ENCODE peak calls at places on chromosome 22, in six cellular contexts. Z is IMR-90, W is K562, N is SK-N-SH, B is GM12878, R is HepG2. E is an unnamed sample.

GRCh38 chr22:19498866-19499190 is 19.1 kb downstream of the CDC45 start:
- DNase-seq in Z (no peak), R (no peak), W (no peak), B (no peak), N (no peak), E (no peak)

GRCh38 chr22:24445481-24446290 is 18.3 kb downstream of the ADORA2A start:
- DNase-seq in W (peak), B (no peak), R (peak), Z (no peak), N (peak), E (no peak)

GRCh38 chr22:35209203-35209602 is 48.1 kb upstream of the HMGXB4 start:
- DNase-seq in W (no peak), R (no peak), B (no peak), N (no peak), Z (no peak), E (no peak)

GRCh38 chr22:34334893-34335292 is 414.6 kb upstream of the LARGE1 start:
- DNase-seq in W (no peak), N (no peak), R (no peak), B (no peak), Z (no peak), E (no peak)

GRCh38 chr22:28799834-28800307 is 498 bp downstream of the XBP1 start:
- DNase-seq in Z (peak), W (peak), B (no peak), N (peak), R (no peak), E (no peak)

GRCh38 chr22:30882974-30883533 is 85.5 kb downstream of the MORC2 start:
- DNase-seq in R (no peak), Z (no peak), N (no peak), B (no peak), W (peak), E (no peak)

GRCh38 chr22:27032121-27032761 is 374.9 kb downstream of the MIAT start:
- DNase-seq in Z (no peak), N (peak), W (peak), B (no peak), R (no peak), E (no peak)

GRCh38 chr22:49922926-49923325 is 4.5 kb downstream of the CRELD2 start:
- DNase-seq in B (no peak), N (no peak), R (no peak), Z (no peak), W (no peak), E (no peak)

DNA sequence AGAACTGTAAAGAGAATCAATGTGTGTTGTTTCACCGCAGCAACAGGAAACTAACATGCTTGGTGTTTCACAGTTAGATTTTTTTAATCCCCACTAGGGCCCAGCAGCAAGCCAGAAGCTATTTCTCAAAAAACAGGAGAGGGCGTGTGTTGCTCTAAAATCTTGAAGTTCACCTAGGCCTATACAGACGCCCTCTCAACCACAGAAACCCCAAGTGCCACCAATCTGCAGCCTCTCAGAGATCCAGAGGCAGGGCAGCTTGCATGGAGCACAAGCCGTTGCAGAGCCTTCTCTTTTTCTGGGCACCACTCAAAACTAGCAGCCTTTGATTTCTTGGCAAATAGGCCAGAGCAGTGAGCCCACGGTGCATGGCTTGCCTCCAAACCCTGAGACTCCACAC is 1423.2 kb downstream of the TBC1D22A start:
- DNase-seq in N (no peak), W (no peak), R (no peak), Z (no peak), B (no peak), E (no peak)
- TF ChIP-seq SMC3 in N (no peak), W (no peak), R (no peak), Z (no peak), B (no peak), E (no peak)

GRCh38 chr22:38193580-38193979 is 8.2 kb upstream of the MAFF start:
- DNase-seq in W (no peak), B (no peak), N (no peak), Z (no peak), R (no peak), E (no peak)
- TF ChIP-seq SMC3 in W (no peak), B (no peak), N (no peak), Z (no peak), R (no peak), E (no peak)

GRCh38 chr22:32896951-32897350 is 95.4 kb downstream of the TIMP3 start:
- DNase-seq in N (no peak), Z (no peak), W (no peak), B (no peak), R (no peak), E (no peak)

GRCh38 chr22:32901925-32902324 is 100.4 kb downstream of the TIMP3 start:
- DNase-seq in W (no peak), N (no peak), Z (no peak), R (no peak), B (no peak), E (no peak)

GRCh38 chr22:32897400-32897799 is 95.9 kb downstream of the TIMP3 start:
- DNase-seq in R (no peak), W (no peak), N (no peak), B (no peak), Z (peak), E (no peak)

GRCh38 chr22:32904044-32904443 is 102.5 kb downstream of the TIMP3 start:
- DNase-seq in N (peak), Z (peak), W (peak), R (peak), B (no peak), E (peak)

DNA sequence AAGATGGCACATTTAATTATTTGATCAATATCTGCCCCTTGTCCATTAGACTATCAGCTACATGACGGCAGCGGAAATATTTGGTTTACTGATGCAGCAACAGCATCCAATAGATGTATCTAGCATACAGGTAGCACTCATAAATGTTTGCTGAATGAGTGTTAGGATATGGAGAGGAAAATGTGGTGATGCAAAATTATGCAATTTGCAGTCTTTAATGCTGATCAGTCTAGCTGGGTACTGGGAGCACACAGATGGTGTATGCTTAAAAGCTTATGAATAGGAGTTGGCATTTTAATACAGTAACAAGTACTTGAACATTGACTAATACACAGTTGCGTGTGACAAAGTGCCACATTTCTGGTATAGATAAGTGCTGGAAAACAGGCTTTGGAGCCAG is 99.4 kb downstream of the TIMP3 start:
- DNase-seq in R (no peak), Z (no peak), B (no peak), W (no peak), N (no peak), E (no peak)
- TF ChIP-seq SMC3 in R (no peak), Z (no peak), B (no peak), W (no peak), N (no peak), E (no peak)

GRCh38 chr22:21457023-21457787 is 10.0 kb upstream of the TMEM191C start:
- DNase-seq in B (no peak), W (no peak), Z (peak), R (peak), N (no peak), E (peak)
- TF ChIP-seq SMC3 in B (no peak), W (no peak), Z (no peak), R (no peak), N (no peak), E (no peak)

DNA sequence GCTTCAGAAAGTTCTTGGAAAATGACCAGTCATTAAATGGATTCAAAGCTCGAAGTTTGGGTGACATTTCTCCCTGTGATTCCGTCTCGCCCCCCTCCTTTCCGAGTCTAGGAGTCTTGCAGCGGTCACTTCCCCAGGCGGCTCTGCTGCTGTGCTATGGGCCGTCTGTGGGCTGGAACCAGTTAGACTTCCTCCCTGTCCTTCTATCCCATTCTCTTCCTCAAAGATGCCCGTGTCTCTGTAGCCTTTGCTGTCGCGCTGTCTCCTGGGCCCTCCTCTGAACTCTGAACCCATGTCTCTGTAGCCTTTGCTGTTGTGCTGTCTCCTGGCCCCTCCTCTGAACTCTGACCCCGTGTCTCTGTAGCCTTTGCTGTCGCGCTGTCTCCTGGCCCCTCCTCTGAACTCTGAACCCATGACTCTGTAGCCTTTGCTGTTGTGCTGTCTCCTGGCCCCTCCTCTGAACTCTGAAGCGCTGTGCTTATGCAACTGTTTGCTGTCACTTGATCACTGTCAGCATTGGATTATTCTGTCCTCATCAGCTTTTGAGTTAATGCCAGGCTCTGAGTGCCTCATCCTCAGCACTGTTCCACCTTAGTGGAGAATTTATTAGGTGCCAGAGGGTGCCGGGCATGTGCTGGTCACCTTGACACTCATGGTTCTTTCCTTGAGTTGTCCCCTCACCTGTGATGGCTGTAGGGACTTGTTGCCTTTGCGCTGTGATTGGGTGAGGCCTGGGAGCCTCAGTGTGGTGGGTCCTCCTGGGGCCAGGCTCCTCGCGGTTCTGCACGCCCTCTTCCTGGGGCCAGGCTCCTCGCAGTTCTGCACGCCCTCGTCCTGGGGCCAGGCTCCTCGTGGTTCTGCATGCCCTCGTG is 173.3 kb downstream of the TBC1D22A start:
- DNase-seq in R (peak), Z (no peak), B (no peak), N (no peak), W (peak), E (no peak)
- TF ChIP-seq SMC3 in R (no peak), Z (no peak), B (no peak), N (no peak), W (no peak), E (no peak)